ENCODE peak calls at places on chromosomes 4 and X, in ten cellular contexts. One of them, this sample, is unnamed.
A peak's percentile ranks its signal among the peaks of the same experiment; 100 is the strongest.

GRCh38 chrX:151742311-151742710 is 7.8 kb downstream of the CNGA2 start:
- DNase-seq in iris pigment epithelial cell: no peak
- DNase-seq in EH: no peak
- DNase-seq in LoVo: no peak
- DNase-seq in pons: no peak
- DNase-seq in A549: no peak
- DNase-seq in activated naive CD4-positive, alpha-beta T cell treated with anti-CD3 and anti-CD28 coated beads, Interleukin-2, amount 50 U/mL, for 16 hours: no peak
- DNase-seq in RWPE1: no peak
- DNase-seq in astrocyte of the spinal cord: no peak
- DNase-seq in T-helper 2 cell: no peak
- DNase-seq in this sample: no peak

GRCh38 chr4:31295081-31295480 is 574.9 kb downstream of the PCDH7 start:
- DNase-seq in A549: no peak
- DNase-seq in astrocyte of the spinal cord: peak; percentile 49
- DNase-seq in activated naive CD4-positive, alpha-beta T cell treated with anti-CD3 and anti-CD28 coated beads, Interleukin-2, amount 50 U/mL, for 16 hours: no peak
- DNase-seq in T-helper 2 cell: no peak
- DNase-seq in pons: no peak
- DNase-seq in iris pigment epithelial cell: no peak
- DNase-seq in LoVo: no peak
- DNase-seq in RWPE1: no peak
- DNase-seq in EH: no peak
- DNase-seq in this sample: no peak

GRCh38 chrX:47723689-47724088 is 64.7 kb upstream of the UXT start:
- DNase-seq in LoVo: no peak
- DNase-seq in RWPE1: no peak
- DNase-seq in T-helper 2 cell: no peak
- DNase-seq in A549: no peak
- DNase-seq in astrocyte of the spinal cord: no peak
- DNase-seq in activated naive CD4-positive, alpha-beta T cell treated with anti-CD3 and anti-CD28 coated beads, Interleukin-2, amount 50 U/mL, for 16 hours: no peak
- DNase-seq in pons: no peak
- DNase-seq in EH: no peak
- DNase-seq in iris pigment epithelial cell: no peak
- DNase-seq in this sample: no peak

GRCh38 chrX:112643721-112644120 is 36.0 kb downstream of the LHFPL1 start:
- DNase-seq in LoVo: no peak
- DNase-seq in EH: no peak
- DNase-seq in astrocyte of the spinal cord: no peak
- DNase-seq in RWPE1: no peak
- DNase-seq in iris pigment epithelial cell: no peak
- DNase-seq in A549: no peak
- DNase-seq in pons: no peak
- DNase-seq in T-helper 2 cell: no peak
- DNase-seq in activated naive CD4-positive, alpha-beta T cell treated with anti-CD3 and anti-CD28 coated beads, Interleukin-2, amount 50 U/mL, for 16 hours: no peak
- DNase-seq in this sample: no peak

GRCh38 chr4:165874072-165874798 is 1.2 kb downstream of the TLL1 start:
- DNase-seq in RWPE1: peak; percentile 27
- DNase-seq in astrocyte of the spinal cord: peak; percentile 16
- DNase-seq in LoVo: no peak
- DNase-seq in activated naive CD4-positive, alpha-beta T cell treated with anti-CD3 and anti-CD28 coated beads, Interleukin-2, amount 50 U/mL, for 16 hours: no peak
- DNase-seq in EH: peak; percentile 9
- DNase-seq in iris pigment epithelial cell: no peak
- DNase-seq in T-helper 2 cell: no peak
- DNase-seq in pons: no peak
- DNase-seq in A549: peak; percentile 5
- DNase-seq in this sample: peak; percentile 1

GRCh38 chr4:82648356-82648755 is 86.6 kb upstream of the TMEM150C start:
- DNase-seq in LoVo: no peak
- DNase-seq in iris pigment epithelial cell: peak; percentile 57
- DNase-seq in RWPE1: no peak
- DNase-seq in T-helper 2 cell: no peak
- DNase-seq in EH: peak; percentile 72
- DNase-seq in pons: no peak
- DNase-seq in astrocyte of the spinal cord: peak; percentile 57
- DNase-seq in activated naive CD4-positive, alpha-beta T cell treated with anti-CD3 and anti-CD28 coated beads, Interleukin-2, amount 50 U/mL, for 16 hours: no peak
- DNase-seq in A549: no peak
- DNase-seq in this sample: no peak

GRCh38 chrX:153600032-153600373 is 1.1 kb upstream of the CCNQ start:
- DNase-seq in LoVo: no peak
- DNase-seq in T-helper 2 cell: no peak
- DNase-seq in A549: no peak
- DNase-seq in activated naive CD4-positive, alpha-beta T cell treated with anti-CD3 and anti-CD28 coated beads, Interleukin-2, amount 50 U/mL, for 16 hours: no peak
- DNase-seq in iris pigment epithelial cell: no peak
- DNase-seq in RWPE1: no peak
- DNase-seq in pons: no peak
- DNase-seq in astrocyte of the spinal cord: no peak
- DNase-seq in EH: peak; percentile 30
- DNase-seq in this sample: no peak

GRCh38 chr4:83197555-83198235 is 83.2 kb upstream of the PLAC8 start:
- DNase-seq in pons: peak; percentile 59
- DNase-seq in RWPE1: no peak
- DNase-seq in activated naive CD4-positive, alpha-beta T cell treated with anti-CD3 and anti-CD28 coated beads, Interleukin-2, amount 50 U/mL, for 16 hours: no peak
- DNase-seq in iris pigment epithelial cell: no peak
- DNase-seq in EH: no peak
- DNase-seq in A549: no peak
- DNase-seq in LoVo: peak; percentile 54
- DNase-seq in T-helper 2 cell: no peak
- DNase-seq in astrocyte of the spinal cord: no peak
- DNase-seq in this sample: no peak

GRCh38 chr4:24650849-24651248 is 66.5 kb upstream of the DHX15 start:
- DNase-seq in T-helper 2 cell: no peak
- DNase-seq in LoVo: no peak
- DNase-seq in pons: no peak
- DNase-seq in EH: no peak
- DNase-seq in activated naive CD4-positive, alpha-beta T cell treated with anti-CD3 and anti-CD28 coated beads, Interleukin-2, amount 50 U/mL, for 16 hours: no peak
- DNase-seq in iris pigment epithelial cell: no peak
- DNase-seq in A549: no peak
- DNase-seq in astrocyte of the spinal cord: no peak
- DNase-seq in RWPE1: no peak
- DNase-seq in this sample: no peak

GRCh38 chr4:43843501-43843900 is 605.1 kb downstream of the KCTD8 start:
- DNase-seq in pons: no peak
- DNase-seq in iris pigment epithelial cell: peak; percentile 12
- DNase-seq in LoVo: no peak
- DNase-seq in activated naive CD4-positive, alpha-beta T cell treated with anti-CD3 and anti-CD28 coated beads, Interleukin-2, amount 50 U/mL, for 16 hours: no peak
- DNase-seq in T-helper 2 cell: no peak
- DNase-seq in A549: no peak
- DNase-seq in EH: no peak
- DNase-seq in astrocyte of the spinal cord: peak; percentile 20
- DNase-seq in RWPE1: no peak
- DNase-seq in this sample: no peak

GRCh38 chr4:148076964-148077363 is 345.1 kb downstream of the ARHGAP10 start:
- DNase-seq in RWPE1: no peak
- DNase-seq in T-helper 2 cell: no peak
- DNase-seq in A549: no peak
- DNase-seq in LoVo: no peak
- DNase-seq in astrocyte of the spinal cord: peak; percentile 37
- DNase-seq in activated naive CD4-positive, alpha-beta T cell treated with anti-CD3 and anti-CD28 coated beads, Interleukin-2, amount 50 U/mL, for 16 hours: no peak
- DNase-seq in pons: no peak
- DNase-seq in EH: peak; percentile 29
- DNase-seq in iris pigment epithelial cell: peak; percentile 60
- DNase-seq in this sample: peak; percentile 39

GRCh38 chrX:119728487-119728886 is 29.9 kb upstream of the SOWAHD start:
- DNase-seq in RWPE1: no peak
- DNase-seq in activated naive CD4-positive, alpha-beta T cell treated with anti-CD3 and anti-CD28 coated beads, Interleukin-2, amount 50 U/mL, for 16 hours: no peak
- DNase-seq in A549: peak; percentile 13
- DNase-seq in EH: no peak
- DNase-seq in pons: no peak
- DNase-seq in astrocyte of the spinal cord: no peak
- DNase-seq in T-helper 2 cell: no peak
- DNase-seq in LoVo: no peak
- DNase-seq in iris pigment epithelial cell: no peak
- DNase-seq in this sample: peak; percentile 3

GRCh38 chr4:154982187-154983047 is 201.3 kb downstream of the RBM46 start:
- DNase-seq in LoVo: peak; percentile 57
- DNase-seq in activated naive CD4-positive, alpha-beta T cell treated with anti-CD3 and anti-CD28 coated beads, Interleukin-2, amount 50 U/mL, for 16 hours: peak; percentile 21
- DNase-seq in pons: peak; percentile 60
- DNase-seq in EH: peak; percentile 13
- DNase-seq in T-helper 2 cell: no peak
- DNase-seq in iris pigment epithelial cell: peak; percentile 57
- DNase-seq in RWPE1: peak; percentile 50
- DNase-seq in A549: peak; percentile 32
- DNase-seq in astrocyte of the spinal cord: peak; percentile 54
- DNase-seq in this sample: peak; percentile 19

GRCh38 chr4:107376293-107376692 is 340.2 kb upstream of the DKK2 start:
- DNase-seq in LoVo: no peak
- DNase-seq in A549: no peak
- DNase-seq in activated naive CD4-positive, alpha-beta T cell treated with anti-CD3 and anti-CD28 coated beads, Interleukin-2, amount 50 U/mL, for 16 hours: no peak
- DNase-seq in RWPE1: no peak
- DNase-seq in iris pigment epithelial cell: no peak
- DNase-seq in astrocyte of the spinal cord: no peak
- DNase-seq in T-helper 2 cell: no peak
- DNase-seq in EH: no peak
- DNase-seq in pons: no peak
- DNase-seq in this sample: no peak

This sample was measured in fibroblast of villous mesenchyme.